ENCODE peak calls at places on chromosomes 1 and 21, in eight cellular contexts. P, I, B, O, D, Z, G and R are unnamed samples.

GRCh38 chr1:204623894-204624361 is 61.6 kb downstream of the LRRN2 start:
- DNase-seq in P (no peak), I (no peak), B (no peak), O (peak), D (no peak), Z (no peak), G (no peak), R (no peak)

GRCh38 chr1:212916395-212917133 is 33.8 kb upstream of the VASH2 start:
- DNase-seq in P (no peak), I (peak), B (peak), O (peak), D (peak), Z (peak), G (peak), R (no peak)

GRCh38 chr21:46128983-46129571 is 26.3 kb downstream of the FTCD start:
- DNase-seq in P (no peak), I (peak), B (no peak), O (peak), D (no peak), Z (no peak), G (no peak), R (no peak)

GRCh38 chr1:236103646-236104218 is 38.6 kb upstream of the GPR137B start:
- DNase-seq in P (no peak), I (no peak), B (peak), O (peak), D (peak), Z (no peak), G (peak), R (no peak)

GRCh38 chr1:168301664-168302320 is 21.1 kb downstream of the TBX19 start:
- DNase-seq in P (peak), I (no peak), B (no peak), O (no peak), D (peak), Z (no peak), G (no peak), R (no peak)

GRCh38 chr1:155324717-155325595 is 4.3 kb downstream of the RUSC1 start:
- DNase-seq in P (no peak), I (peak), B (no peak), O (peak), D (peak), Z (no peak), G (peak), R (peak)

GRCh38 chr1:37177230-37177864 is 143.0 kb upstream of the GRIK3 start:
- DNase-seq in P (no peak), I (no peak), B (no peak), O (peak), D (peak), Z (peak), G (no peak), R (no peak)

GRCh38 chr1:194658090-194658439 is 1471.7 kb upstream of the B3GALT2 start:
- DNase-seq in P (no peak), I (no peak), B (no peak), O (no peak), D (no peak), Z (no peak), G (no peak), R (no peak)

GRCh38 chr1:22776051-22776611 is 65.5 kb downstream of the EPHB2 start:
- DNase-seq in P (no peak), I (no peak), B (no peak), O (no peak), D (no peak), Z (no peak), G (no peak), R (no peak)

GRCh38 chr1:102083186-102083585 is 86.5 kb upstream of the OLFM3 start:
- DNase-seq in P (no peak), I (no peak), B (no peak), O (no peak), D (no peak), Z (no peak), G (no peak), R (no peak)

GRCh38 chr1:237921290-237921689 is 30.6 kb upstream of the ZP4 start:
- DNase-seq in P (no peak), I (no peak), B (no peak), O (no peak), D (no peak), Z (no peak), G (no peak), R (no peak)

GRCh38 chr1:32138965-32139364 is 31.1 kb downstream of the KPNA6 start:
- DNase-seq in P (no peak), I (no peak), B (no peak), O (no peak), D (peak), Z (no peak), G (no peak), R (no peak)

GRCh38 chr1:213737398-213738040 is 250.3 kb upstream of the PROX1 start:
- DNase-seq in P (no peak), I (no peak), B (no peak), O (no peak), D (no peak), Z (no peak), G (no peak), R (no peak)

GRCh38 chr1:108801101-108801500 is 54.6 kb downstream of the STXBP3 start:
- DNase-seq in P (no peak), I (no peak), B (no peak), O (no peak), D (peak), Z (no peak), G (no peak), R (no peak)